ENCODE peak calls at places on chromosomes 11 and 22, in six cellular contexts. Y is K562, M is GM12878, Q is SK-N-SH, R is HepG2, N is H1. E is an unnamed sample. For H4K20me1, the result is how much of the 10 kb centered on the place peaks cover.

GRCh38 chr22:43337385-43337784 is 5.8 kb downstream of the SCUBE1 start:
- DNase-seq in Y (no peak), R (no peak), M (no peak), Q (no peak), N (no peak), E (no peak)

GRCh38 chr11:97746832-97747231 is 1273.9 kb upstream of the CNTN5 start:
- DNase-seq in Q (peak), R (no peak), N (no peak), Y (no peak), M (no peak), E (no peak)

GRCh38 chr22:43228330-43228729 is 41.4 kb upstream of the TTLL12 start:
- DNase-seq in Q (peak), Y (peak), N (peak), M (no peak), R (no peak), E (peak)

GRCh38 chr22:22076937-22077703 is 94.5 kb upstream of the TOP3B start:
- DNase-seq in N (no peak), Y (no peak), R (no peak), M (no peak), Q (peak), E (peak)

GRCh38 chr22:22410121-22410520 is 98.4 kb downstream of the ZNF280B start:
- DNase-seq in Q (no peak), Y (peak), M (no peak), N (no peak), R (no peak), E (no peak)

GRCh38 chr11:73402834-73403185 is 26.6 kb downstream of the RELT start:
- DNase-seq in N (no peak), R (no peak), Y (no peak), Q (no peak), M (no peak), E (no peak)

GRCh38 chr22:48803993-48804810 is 1023.5 kb downstream of the BRD1 start:
- DNase-seq in N (no peak), R (no peak), Y (no peak), M (no peak), Q (no peak), E (no peak)

GRCh38 chr11:111370270-111370901 is 8.7 kb downstream of the POU2AF1 start:
- DNase-seq in Y (no peak), M (no peak), Q (no peak), R (no peak), N (no peak), E (no peak)

GRCh38 chr11:61974766-61975631 is 7.6 kb upstream of the FTH1 start:
- DNase-seq in M (no peak), Q (no peak), N (no peak), R (peak), Y (no peak), E (no peak)

GRCh38 chr11:128406365-128406706 is 181.0 kb downstream of the ETS1 start:
- DNase-seq in N (no peak), M (no peak), Y (no peak), R (no peak), Q (no peak), E (no peak)

GRCh38 chr22:39808087-39808486 is 85.5 kb downstream of the ENTHD1 start:
- DNase-seq in Y (no peak), Q (peak), N (no peak), R (peak), M (no peak), E (peak)

GRCh38 chr11:64294665-64295289 is 3.7 kb downstream of the KCNK4 start:
- DNase-seq in N (no peak), Q (no peak), Y (no peak), M (no peak), R (no peak), E (no peak)

GRCh38 chr11:65506316-65506769 is 7.5 kb downstream of the MALAT1 start:
- DNase-seq in Y (no peak), N (no peak), Q (no peak), R (no peak), M (no peak), E (no peak)

GRCh38 chr11:76241243-76242000 is 35.1 kb upstream of the WNT11 start:
- DNase-seq in Q (no peak), R (no peak), N (no peak), Y (no peak), M (no peak), E (no peak)

GRCh38 chr11:125429174-125429707 is 66.8 kb downstream of the FEZ1 start:
- DNase-seq in Q (peak), M (no peak), R (peak), Y (peak), N (peak), E (peak)

GRCh38 chr11:47611240-47611863 is 17.1 kb upstream of the C1QTNF4 start:
- DNase-seq in M (peak), R (no peak), Y (no peak), Q (no peak), N (no peak), E (no peak)

GRCh38 chr11:65593518-65594414 is 1.8 kb downstream of the KCNK7 start:
- DNase-seq in R (no peak), M (no peak), N (no peak), Q (peak), Y (peak), E (no peak)

GRCh38 chr11:18329196-18329870 is 7.0 kb downstream of the GTF2H1 start:
- DNase-seq in M (no peak), R (no peak), Q (no peak), N (no peak), Y (peak), E (no peak)

GRCh38 chr11:18330921-18331320 is 8.6 kb downstream of the GTF2H1 start:
- DNase-seq in N (no peak), M (no peak), Q (no peak), R (no peak), Y (no peak), E (no peak)

GRCh38 chr11:18332891-18333290 is 10.5 kb downstream of the GTF2H1 start:
- DNase-seq in Q (no peak), N (no peak), Y (no peak), R (no peak), M (no peak), E (no peak)

DNA sequence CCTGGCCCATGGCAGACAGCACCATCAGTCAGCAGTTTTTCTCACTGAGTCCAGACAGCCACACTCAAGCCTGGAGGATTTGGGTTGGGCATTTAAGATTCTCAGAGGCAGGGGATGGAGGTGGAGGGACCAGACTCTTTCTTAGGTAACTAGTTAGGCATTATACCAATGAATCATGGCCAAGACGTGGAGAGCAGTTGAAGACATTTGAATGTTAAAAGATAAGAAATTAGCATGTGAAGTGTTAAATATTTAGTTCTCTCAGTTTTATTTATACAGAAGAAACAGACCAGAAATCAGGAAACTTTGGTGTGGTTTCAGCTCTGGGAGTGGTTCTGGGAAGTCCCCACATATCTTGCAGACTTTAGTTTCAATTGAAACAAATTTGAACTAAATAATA is 9.9 kb downstream of the GTF2H1 start:
- DNase-seq in Y (no peak), R (no peak), N (peak), Q (no peak), M (no peak), E (no peak)
- H4K20me1 ChIP-seq in Y (under half), R (under half), N (under half), Q (under half), M (under half), E (under half)

DNA sequence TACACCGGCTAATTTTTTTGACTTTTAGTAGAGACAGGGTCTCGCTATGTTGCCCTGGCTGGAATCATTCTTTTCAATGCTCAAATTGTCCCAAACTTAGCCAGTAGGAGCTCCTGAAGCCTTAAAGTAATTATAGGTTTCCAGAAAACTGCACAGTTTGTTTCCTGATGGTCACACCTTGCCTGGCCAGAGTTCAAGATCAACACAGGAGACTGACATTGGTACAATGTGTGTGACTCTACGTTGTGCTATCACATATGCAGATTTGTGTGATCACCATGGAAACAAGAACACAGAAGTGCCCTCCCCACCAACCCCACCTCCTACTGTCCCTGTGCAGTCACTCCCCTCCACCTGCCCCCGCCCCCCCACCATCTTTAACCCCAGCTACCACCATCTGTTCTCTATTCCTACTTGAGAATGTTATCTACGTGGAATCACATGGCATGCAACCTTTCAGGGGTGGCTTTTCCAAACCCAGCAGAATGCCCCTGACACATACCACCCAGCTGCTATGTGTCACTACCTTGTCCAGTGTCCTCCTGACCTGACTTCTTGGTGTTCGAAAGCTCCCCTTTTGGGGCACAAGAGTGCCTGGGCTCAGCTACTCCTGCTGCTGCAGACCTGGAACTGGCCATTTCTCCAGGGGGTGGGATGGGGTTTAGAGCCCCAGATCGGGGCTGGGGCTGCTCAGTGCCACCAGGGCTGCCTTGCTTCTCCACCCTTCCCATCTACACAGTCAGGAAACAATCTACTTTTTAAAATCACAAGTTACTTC is 6.1 kb upstream of the NAP1L4 start:
- DNase-seq in N (no peak), Q (no peak), R (no peak), M (no peak), Y (peak), E (no peak)
- TF ChIP-seq USF2 in N (no peak), Q (no peak), R (no peak), M (no peak), Y (no peak), E (no peak)

DNA sequence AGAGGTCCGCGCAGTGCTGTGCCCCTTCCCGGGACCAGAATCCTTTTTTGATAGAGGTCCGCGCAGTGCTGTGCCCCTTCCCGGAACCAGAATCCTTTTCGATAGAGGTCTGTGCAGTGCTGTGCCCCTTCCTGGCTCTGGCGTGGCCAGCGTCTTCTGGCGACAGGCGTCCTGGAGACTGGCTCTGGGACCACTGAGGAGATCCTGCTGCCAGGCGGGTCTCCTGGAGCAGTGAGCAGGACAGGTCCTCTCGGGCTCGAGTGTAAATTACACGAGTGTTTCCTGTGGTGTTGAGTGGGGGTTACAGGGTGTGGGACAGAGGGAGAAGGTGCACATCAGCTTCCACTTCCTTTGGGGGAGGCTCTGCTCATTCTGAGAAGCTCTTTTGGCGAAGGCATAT is 98.1 kb downstream of the TBC1D22A start:
- DNase-seq in Y (no peak), M (no peak), N (no peak), R (no peak), Q (no peak), E (no peak)
- H4K20me1 ChIP-seq in Y (under half), M (under half), N (under half), R (under half), Q (under half), E (under half)

GRCh38 chr11:124108158-124108557 is 7.1 kb upstream of the VWA5A start:
- DNase-seq in M (no peak), Q (no peak), Y (peak), N (no peak), R (peak), E (peak)
- TF ChIP-seq USF2 in M (no peak), Q (no peak), Y (no peak), N (no peak), R (no peak), E (no peak)

DNA sequence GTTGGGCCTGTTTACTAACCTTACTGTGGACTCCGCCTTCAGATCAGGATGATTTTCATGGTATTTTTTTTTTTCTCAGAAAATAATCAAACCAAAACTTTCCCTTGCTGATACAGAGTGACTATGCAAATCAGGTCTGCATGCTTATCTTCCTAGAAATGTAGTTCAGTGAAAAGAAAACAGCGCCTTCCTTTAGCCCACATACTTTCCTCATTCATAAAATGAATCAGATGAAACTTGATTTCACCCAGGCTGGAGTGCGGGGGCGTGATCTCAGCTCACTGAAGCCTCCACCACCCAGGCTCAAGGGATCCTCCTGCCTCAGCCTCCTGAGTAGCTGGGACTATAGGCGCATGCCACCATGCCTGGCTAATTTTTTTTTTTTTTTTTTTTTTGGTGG is 26.0 kb downstream of the ZNRF3 start:
- DNase-seq in Y (peak), N (no peak), R (no peak), Q (no peak), M (peak), E (peak)
- H4K20me1 ChIP-seq in Y (under half), N (under half), R (under half), Q (under half), M (under half), E (under half)

GRCh38 chr11:119699227-119699626 is 29.8 kb downstream of the NECTIN1 start:
- DNase-seq in Y (no peak), R (peak), N (no peak), Q (no peak), M (no peak), E (no peak)

GRCh38 chr11:119701591-119702260 is 27.3 kb downstream of the NECTIN1 start:
- DNase-seq in Y (no peak), Q (peak), M (no peak), N (no peak), R (no peak), E (no peak)

GRCh38 chr11:119702261-119702591 is 26.8 kb downstream of the NECTIN1 start:
- DNase-seq in R (no peak), N (no peak), Y (no peak), M (no peak), Q (peak), E (peak)

GRCh38 chr11:119700030-119700429 is 29.0 kb downstream of the NECTIN1 start:
- DNase-seq in N (no peak), M (no peak), Y (no peak), Q (no peak), R (no peak), E (no peak)

GRCh38 chr11:119700536-119701346 is 28.3 kb downstream of the NECTIN1 start:
- DNase-seq in Y (no peak), Q (no peak), R (peak), M (no peak), N (no peak), E (no peak)
- TF ChIP-seq USF2 in Y (no peak), Q (no peak), R (no peak), M (no peak), N (no peak), E (no peak)

GRCh38 chr22:46957521-46957920 is 195.1 kb downstream of the TBC1D22A start:
- DNase-seq in N (no peak), Q (no peak), R (no peak), M (no peak), Y (no peak), E (no peak)

GRCh38 chr22:46959369-46959768 is 196.9 kb downstream of the TBC1D22A start:
- DNase-seq in N (no peak), M (no peak), Y (no peak), R (no peak), Q (no peak), E (no peak)

GRCh38 chr22:46956498-46957215 is 194.2 kb downstream of the TBC1D22A start:
- DNase-seq in R (no peak), Q (no peak), Y (no peak), N (no peak), M (no peak), E (no peak)

GRCh38 chr22:46958191-46958590 is 195.7 kb downstream of the TBC1D22A start:
- DNase-seq in Y (no peak), N (no peak), M (no peak), Q (no peak), R (no peak), E (no peak)

DNA sequence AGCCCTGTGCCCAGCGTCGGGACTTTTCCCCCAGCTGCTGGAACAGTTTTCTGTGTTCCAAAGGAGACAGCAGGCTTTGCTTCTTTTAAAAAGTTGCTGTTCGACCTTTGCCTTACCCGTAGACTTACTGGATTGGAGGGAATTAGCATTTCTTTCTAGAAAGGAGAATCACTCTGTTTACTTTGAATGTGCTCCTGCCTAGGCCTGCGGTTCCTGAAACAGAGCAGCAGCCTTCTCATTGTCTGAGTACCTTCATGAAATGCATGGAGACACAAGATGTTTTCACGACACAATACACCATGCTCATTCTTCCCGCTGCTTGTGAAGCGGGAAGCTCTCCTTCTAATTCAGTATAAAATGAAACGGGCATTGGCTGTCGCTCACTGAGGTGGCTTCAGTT is 196.2 kb downstream of the TBC1D22A start:
- DNase-seq in M (no peak), Q (no peak), N (no peak), Y (no peak), R (no peak), E (no peak)
- H4K20me1 ChIP-seq in M (under half), Q (under half), N (under half), Y (under half), R (under half), E (under half)

GRCh38 chr11:121448431-121448941 is 3.6 kb upstream of the SORL1 start:
- DNase-seq in Q (no peak), Y (no peak), N (no peak), M (no peak), R (no peak), E (peak)

GRCh38 chr11:121449123-121449522 is 3.0 kb upstream of the SORL1 start:
- DNase-seq in N (no peak), Q (no peak), Y (no peak), M (no peak), R (no peak), E (no peak)

GRCh38 chr11:121450424-121450823 is 1.7 kb upstream of the SORL1 start:
- DNase-seq in Q (no peak), R (no peak), Y (no peak), M (no peak), N (no peak), E (no peak)

GRCh38 chr11:121451178-121451981 is 734 bp upstream of the SORL1 start:
- DNase-seq in Q (no peak), Y (no peak), N (no peak), R (peak), M (no peak), E (no peak)

DNA sequence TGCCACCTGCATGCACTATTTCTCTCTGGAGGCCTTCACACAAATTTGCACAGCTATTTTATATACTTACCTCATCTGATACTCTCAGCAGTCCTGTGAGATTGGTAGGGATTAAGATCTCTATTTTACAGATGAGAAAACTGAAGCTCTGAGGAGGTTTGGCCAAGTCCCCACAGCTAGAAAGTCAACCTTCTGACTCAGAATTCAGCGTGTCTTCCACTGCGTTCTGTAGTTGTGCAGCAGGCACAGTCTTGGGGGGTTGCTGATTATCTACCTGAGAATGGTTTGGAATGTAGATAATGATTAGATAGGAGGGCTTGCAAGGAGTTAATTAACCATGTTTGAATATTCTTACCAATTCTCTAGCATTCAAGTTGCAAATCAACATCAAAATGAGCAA is 2.5 kb upstream of the SORL1 start:
- DNase-seq in Q (no peak), Y (no peak), N (no peak), M (no peak), R (no peak), E (no peak)
- TF ChIP-seq USF2 in Q (no peak), Y (no peak), N (no peak), M (no peak), R (no peak), E (no peak)